ENCODE peak calls at places on chromosomes 11 and 22, in nine cellular contexts. D is fibroblast of lung; T is LHCN-M2; J is activated CD8-positive, alpha-beta memory T cell treated with anti-CD3 and anti-CD28 coated beads for 4 hours; V is Calu3; K is iPS DF 6.9; E is NCI-H187 treated with DMSO at 0.1 percent for 48 hours; G is NCI-H1092 treated with DMSO at 0.1 percent for 48 hours; P is kidney glomerular epithelial cell. H is an unnamed sample.

GRCh38 chr11:73760066-73760679 is 701 bp downstream of the RAB6A start:
- DNase-seq in D (peak), T (peak), J (no peak), V (peak), K (no peak), E (no peak), G (peak), P (no peak), H (no peak)

GRCh38 chr11:68912254-68912653 is 8.6 kb downstream of the IGHMBP2 start:
- DNase-seq in D (peak), T (no peak), J (no peak), V (no peak), K (no peak), E (no peak), G (no peak), P (no peak), H (no peak)

GRCh38 chr11:35621620-35622019 is 3.4 kb downstream of the FJX1 start:
- DNase-seq in D (no peak), T (no peak), J (no peak), V (no peak), K (no peak), E (no peak), G (no peak), P (no peak), H (no peak)

GRCh38 chr11:44243086-44243485 is 66.9 kb downstream of the ALX4 start:
- DNase-seq in D (no peak), T (peak), J (no peak), V (no peak), K (no peak), E (no peak), G (no peak), P (no peak), H (no peak)

GRCh38 chr11:63510360-63511130 is 4.7 kb downstream of the LGALS12 start:
- DNase-seq in D (peak), T (peak), J (no peak), V (no peak), K (no peak), E (no peak), G (no peak), P (no peak), H (no peak)

GRCh38 chr11:118263694-118264567 is at the start of gene MPZL2:
- DNase-seq in D (no peak), T (no peak), J (no peak), V (peak), K (no peak), E (no peak), G (peak), P (no peak), H (no peak)

GRCh38 chr11:57662893-57663292 is 5.0 kb upstream of the ZDHHC5 start:
- DNase-seq in D (no peak), T (no peak), J (no peak), V (no peak), K (no peak), E (no peak), G (no peak), P (no peak), H (no peak)

GRCh38 chr22:48718818-48719500 is 1108.7 kb downstream of the BRD1 start:
- DNase-seq in D (no peak), T (no peak), J (no peak), V (no peak), K (no peak), E (no peak), G (no peak), P (no peak), H (no peak)

GRCh38 chr11:16809901-16810668 is 71.6 kb downstream of the C11orf58 start:
- DNase-seq in D (peak), T (peak), J (no peak), V (peak), K (no peak), E (no peak), G (no peak), P (no peak), H (no peak)